ENCODE peak calls at places on chromosomes 4 and X, in six cellular contexts. P is PC-3, W is fibroblast of lung, V is hepatocyte, U is mammary epithelial cell, B is H1. N is an unnamed sample.
A peak's percentile ranks its signal among the peaks of the same experiment; 100 is the strongest.

GRCh38 chr4:188201851-188202250 is 62.6 kb downstream of the TRIML1 start:
- DNase-seq in P (no peak), W (peak; percentile 60), V (no peak), U (no peak), B (no peak), N (no peak)

GRCh38 chrX:39388730-39389129 is 587.5 kb downstream of the MID1IP1 start:
- DNase-seq in P (no peak), W (no peak), V (no peak), U (no peak), B (no peak), N (no peak)

GRCh38 chrX:116272881-116273280 is 102.3 kb downstream of the AGTR2 start:
- DNase-seq in P (peak; percentile 51), W (no peak), V (peak; percentile 4), U (peak; percentile 61), B (no peak), N (no peak)

GRCh38 chrX:16807976-16808542 is 21.8 kb downstream of the TXLNG start:
- DNase-seq in P (peak; percentile 54), W (peak; percentile 84), V (peak; percentile 70), U (peak; percentile 46), B (no peak), N (peak; percentile 6)

GRCh38 chrX:41293269-41293668 is 40.7 kb upstream of the DDX3X start:
- DNase-seq in P (peak; percentile 37), W (no peak), V (no peak), U (no peak), B (peak; percentile 46), N (no peak)

GRCh38 chr4:53854991-53855885 is 209.2 kb downstream of the CHIC2 start:
- DNase-seq in P (peak; percentile 75), W (peak; percentile 53), V (no peak), U (peak; percentile 37), B (no peak), N (no peak)

GRCh38 chrX:153880440-153880815 is 5.5 kb downstream of the L1CAM start:
- DNase-seq in P (no peak), W (no peak), V (no peak), U (no peak), B (no peak), N (no peak)

GRCh38 chr4:16686195-16686594 is 212.2 kb downstream of the LDB2 start:
- DNase-seq in P (peak; percentile 42), W (peak; percentile 90), V (no peak), U (no peak), B (no peak), N (no peak)

GRCh38 chr4:4859010-4859798 is at the start of gene MSX1:
- DNase-seq in P (peak; percentile 75), W (peak; percentile 69), V (peak; percentile 94), U (peak; percentile 82), B (peak; percentile 92), N (peak; percentile 50)

GRCh38 chr4:24850669-24851068 is 55.3 kb downstream of the SOD3 start:
- DNase-seq in P (peak; percentile 77), W (peak; percentile 87), V (peak; percentile 18), U (peak; percentile 67), B (no peak), N (peak; percentile 28)

GRCh38 chr4:997375-998071 is 4.3 kb upstream of the SLC26A1 start:
- DNase-seq in P (peak; percentile 12), W (no peak), V (peak; percentile 78), U (no peak), B (no peak), N (no peak)

GRCh38 chr4:8015512-8015911 is 75.9 kb upstream of the AFAP1 start:
- DNase-seq in P (peak; percentile 15), W (no peak), V (no peak), U (no peak), B (no peak), N (no peak)

GRCh38 chr4:1459664-1460511 is 53.6 kb upstream of the NKX1-1 start:
- DNase-seq in P (no peak), W (no peak), V (no peak), U (no peak), B (peak; percentile 53), N (no peak)

GRCh38 chr4:127783026-127783769 is 1.1 kb downstream of the HSPA4L start:
- DNase-seq in P (peak; percentile 35), W (peak; percentile 74), V (peak; percentile 64), U (peak; percentile 99), B (peak; percentile 48), N (peak; percentile 26)

GRCh38 chr4:186602978-186603377 is 47.6 kb upstream of the MTNR1A start:
- DNase-seq in P (no peak), W (no peak), V (no peak), U (no peak), B (no peak), N (no peak)

GRCh38 chr4:34492414-34492813 is 1751.9 kb downstream of the ARAP2 start:
- DNase-seq in P (no peak), W (no peak), V (no peak), U (no peak), B (no peak), N (no peak)

GRCh38 chr4:16824278-16824806 is 74.1 kb downstream of the LDB2 start:
- DNase-seq in P (no peak), W (no peak), V (no peak), U (no peak), B (no peak), N (no peak)

GRCh38 chr4:144565558-144566195 is 80.3 kb upstream of the HHIP start:
- DNase-seq in P (no peak), W (no peak), V (no peak), U (no peak), B (no peak), N (no peak)

GRCh38 chr4:83751336-83751949 is 215.5 kb downstream of the GPAT3 start:
- DNase-seq in P (peak; percentile 62), W (no peak), V (peak; percentile 12), U (peak; percentile 88), B (no peak), N (peak; percentile 54)

GRCh38 chrX:133546441-133546840 is 131.2 kb upstream of the GPC4 start:
- DNase-seq in P (no peak), W (peak; percentile 59), V (no peak), U (no peak), B (no peak), N (no peak)

DNA sequence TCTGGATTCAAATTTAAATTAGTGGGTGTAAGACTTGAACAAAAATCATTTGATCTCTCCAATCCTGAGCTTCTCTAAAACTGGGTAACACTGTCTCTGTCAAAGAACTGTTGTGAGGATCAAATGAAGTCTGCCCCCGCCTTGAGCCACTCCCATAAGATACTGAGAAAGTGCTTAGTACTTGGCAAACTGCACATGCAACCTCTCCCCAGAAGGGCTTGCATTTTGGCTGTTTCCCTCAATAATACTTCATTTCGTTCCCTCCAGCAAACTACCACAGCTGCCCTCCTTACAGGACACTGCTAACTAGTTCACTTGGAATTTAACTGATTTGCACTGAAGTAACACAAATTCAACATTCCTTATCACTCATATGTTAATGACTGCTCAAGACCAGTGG is 79.8 kb downstream of the APBB2 start:
- DNase-seq in P (no peak), W (peak; percentile 9), V (no peak), U (no peak), B (no peak), N (no peak)
- TF ChIP-seq CTCF in P (no peak), W (no peak), V (no peak), U (no peak), B (no peak), N (no peak)

GRCh38 chr4:106109929-106110328 is 206.1 kb downstream of the TBCK start:
- DNase-seq in P (no peak), W (no peak), V (no peak), U (no peak), B (no peak), N (no peak)
- H3K9me3 ChIP-seq in P (no peaks in the 10 kb centered on the region), W (no peaks in the 10 kb centered on the region), V (peaks cover 21% of the 10 kb centered on the region), U (peaks cover 4% of the 10 kb centered on the region), B (peaks cover 30% of the 10 kb centered on the region), N (no peaks in the 10 kb centered on the region)

GRCh38 chr4:37245391-37245954 is 930 bp downstream of the NWD2 start:
- DNase-seq in P (no peak), W (no peak), V (no peak), U (no peak), B (no peak), N (no peak)

GRCh38 chr4:37243061-37243460 is 1.5 kb upstream of the NWD2 start:
- DNase-seq in P (no peak), W (no peak), V (peak; percentile 8), U (no peak), B (peak; percentile 45), N (no peak)

GRCh38 chr4:37243722-37244582 is 591 bp upstream of the NWD2 start:
- DNase-seq in P (no peak), W (no peak), V (peak; percentile 22), U (peak; percentile 17), B (peak; percentile 83), N (no peak)

GRCh38 chr4:37246891-37247290 is 2.3 kb downstream of the NWD2 start:
- DNase-seq in P (peak; percentile 20), W (no peak), V (no peak), U (no peak), B (no peak), N (no peak)

DNA sequence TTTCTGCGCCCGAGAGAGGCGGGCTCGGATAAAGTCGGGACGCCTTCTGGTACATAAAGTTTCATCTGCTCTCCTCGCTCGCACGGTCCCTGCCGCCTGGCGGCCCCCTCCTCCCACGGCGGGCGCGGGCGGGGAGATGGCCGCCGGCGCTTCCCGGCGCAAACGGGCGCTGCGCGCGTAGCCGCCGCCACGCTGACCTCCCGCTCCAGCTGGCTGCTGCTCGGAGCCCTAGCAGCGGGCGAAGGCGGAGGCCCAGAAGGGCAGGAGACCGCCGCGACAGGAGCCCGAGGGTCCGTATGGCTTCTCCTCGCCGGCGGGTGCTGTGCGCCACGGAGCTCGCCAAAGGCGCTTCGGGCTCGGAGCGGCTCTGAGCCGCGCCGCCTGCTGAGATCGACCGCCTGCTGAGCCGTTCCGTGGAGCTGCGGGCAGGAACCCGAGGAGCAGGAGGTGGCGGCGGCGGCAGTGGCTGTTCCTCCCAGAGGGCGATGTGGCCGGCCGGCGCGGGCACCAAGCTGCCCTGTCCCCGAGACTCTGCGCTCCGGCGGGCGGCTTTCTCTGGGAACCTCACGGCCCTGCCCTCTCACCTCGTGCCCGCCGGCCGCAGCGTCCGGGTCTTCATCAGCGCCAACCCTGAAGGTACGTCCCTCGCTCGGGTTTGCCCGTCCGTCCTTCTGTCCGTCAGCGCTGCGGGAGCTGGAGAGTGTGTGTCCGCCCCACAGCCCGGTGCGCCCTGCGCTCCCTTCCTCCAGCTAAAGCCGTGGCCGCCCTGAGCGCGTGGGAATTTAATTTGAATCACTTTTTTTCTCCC is at the start of gene NWD2:
- DNase-seq in P (no peak), W (no peak), V (peak; percentile 60), U (peak; percentile 16), B (peak; percentile 78), N (no peak)
- TF ChIP-seq EZH2 in P (no peak), W (no peak), V (peak; percentile 74), U (no peak), B (peak; percentile 77), N (no peak)

DNA sequence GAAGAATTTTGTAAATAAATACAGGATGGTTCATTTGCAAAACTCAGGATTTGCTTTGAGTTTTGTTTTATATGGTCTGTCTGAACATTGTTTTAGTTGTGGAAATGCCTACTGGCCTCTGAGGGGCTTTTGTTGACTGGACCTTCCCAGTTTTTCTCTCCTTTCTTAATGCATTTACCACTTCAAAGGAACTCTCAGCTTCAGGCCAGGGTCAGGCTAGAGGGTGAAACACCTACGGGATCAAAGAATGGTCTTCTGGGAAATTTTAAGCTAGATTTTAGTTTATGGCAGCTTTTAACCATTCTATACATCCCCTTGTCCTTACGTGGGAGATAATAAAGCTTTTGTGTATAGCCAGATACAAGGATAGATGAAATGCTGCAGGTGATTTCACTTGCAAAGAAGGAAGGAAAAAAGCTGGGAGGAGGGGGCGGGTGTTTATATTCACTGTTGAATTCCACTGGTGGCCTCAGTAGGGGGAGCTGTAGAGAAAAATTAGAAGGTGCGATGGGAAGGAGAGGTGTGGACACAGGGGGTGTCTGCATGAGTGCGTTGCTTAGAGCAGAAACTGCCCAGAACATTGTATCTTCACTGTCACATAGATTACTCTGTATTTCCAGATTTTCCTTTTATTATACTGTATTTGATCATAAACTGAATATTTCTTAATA is 151.8 kb downstream of the TSPAN5 start:
- DNase-seq in P (no peak), W (no peak), V (no peak), U (no peak), B (no peak), N (no peak)
- TF ChIP-seq CTCF in P (peak; percentile 55), W (no peak), V (peak; percentile 19), U (no peak), B (peak; percentile 36), N (peak; percentile 37)